ENCODE peak calls at places on chromosomes 5 and 9, in six cellular contexts. W is HepG2, Q is A549, O is K562, X is SK-N-SH, P is H1. F is an unnamed sample.

GRCh38 chr5:142095651-142096330 is 12.8 kb upstream of the NDFIP1 start:
- DNase-seq in W (no peak), Q (no peak), O (no peak), X (no peak), P (no peak), F (peak; percentile 8)

GRCh38 chr9:88991066-88992030 is at the start of gene S1PR3:
- DNase-seq in W (no peak), Q (peak; percentile 68), O (peak; percentile 66), X (peak; percentile 94), P (peak; percentile 81), F (no peak)

GRCh38 chr9:81687521-81688261 is 1.7 kb downstream of the TLE1 start:
- DNase-seq in W (peak; percentile 40), Q (peak; percentile 24), O (no peak), X (peak; percentile 68), P (peak; percentile 85), F (no peak)

GRCh38 chr5:57503433-57503832 is 20.8 kb upstream of the ACTBL2 start:
- DNase-seq in W (no peak), Q (no peak), O (no peak), X (no peak), P (no peak), F (no peak)

GRCh38 chr5:164203581-164204225 is 698.3 kb downstream of the MAT2B start:
- DNase-seq in W (no peak), Q (no peak), O (no peak), X (no peak), P (no peak), F (no peak)

GRCh38 chr9:78439192-78439865 is 142.4 kb downstream of the PSAT1 start:
- DNase-seq in W (peak; percentile 66), Q (peak; percentile 69), O (peak; percentile 68), X (peak; percentile 87), P (peak; percentile 90), F (peak; percentile 7)

GRCh38 chr5:35890021-35890740 is 33.5 kb downstream of the IL7R start:
- DNase-seq in W (no peak), Q (no peak), O (no peak), X (no peak), P (no peak), F (no peak)

GRCh38 chr9:90909225-90909624 is 107.6 kb downstream of the SYK start:
- DNase-seq in W (no peak), Q (no peak), O (no peak), X (no peak), P (no peak), F (no peak)

GRCh38 chr9:10252174-10252573 is 360.6 kb downstream of the PTPRD start:
- DNase-seq in W (no peak), Q (no peak), O (no peak), X (no peak), P (no peak), F (no peak)

GRCh38 chr5:89534331-89534730 is 651.3 kb upstream of the MEF2C start:
- DNase-seq in W (no peak), Q (no peak), O (no peak), X (no peak), P (no peak), F (no peak)

GRCh38 chr5:122192477-122192876 is 63.1 kb downstream of the ZNF474 start:
- DNase-seq in W (no peak), Q (no peak), O (no peak), X (no peak), P (no peak), F (no peak)

GRCh38 chr5:122190156-122190555 is 60.8 kb downstream of the ZNF474 start:
- DNase-seq in W (no peak), Q (no peak), O (no peak), X (no peak), P (no peak), F (no peak)

GRCh38 chr5:122195784-122196394 is 66.5 kb downstream of the ZNF474 start:
- DNase-seq in W (peak; percentile 11), Q (peak; percentile 19), O (peak; percentile 21), X (peak; percentile 35), P (peak; percentile 51), F (no peak)

GRCh38 chr5:122187426-122187825 is 58.1 kb downstream of the ZNF474 start:
- DNase-seq in W (no peak), Q (no peak), O (no peak), X (peak; percentile 31), P (no peak), F (no peak)

GRCh38 chr5:122192883-122193496 is 63.6 kb downstream of the ZNF474 start:
- DNase-seq in W (peak; percentile 44), Q (peak; percentile 34), O (peak; percentile 44), X (peak; percentile 22), P (no peak), F (peak; percentile 11)
- TF ChIP-seq CHD2 in W (no peak), Q (no peak), O (no peak), X (no peak), P (no peak), F (no peak)

GRCh38 chr5:68315679-68316271 is 100.2 kb downstream of the PIK3R1 start:
- DNase-seq in W (no peak), Q (no peak), O (no peak), X (no peak), P (no peak), F (peak; percentile 55)

GRCh38 chr5:68316469-68316868 is 100.9 kb downstream of the PIK3R1 start:
- DNase-seq in W (no peak), Q (no peak), O (peak; percentile 68), X (no peak), P (no peak), F (no peak)

GRCh38 chr5:68317641-68318040 is 102.1 kb downstream of the PIK3R1 start:
- DNase-seq in W (no peak), Q (no peak), O (no peak), X (no peak), P (no peak), F (no peak)

GRCh38 chr5:68313336-68313735 is 97.8 kb downstream of the PIK3R1 start:
- DNase-seq in W (no peak), Q (no peak), O (no peak), X (no peak), P (no peak), F (no peak)

GRCh38 chr5:68314465-68314864 is 98.9 kb downstream of the PIK3R1 start:
- DNase-seq in W (no peak), Q (no peak), O (no peak), X (no peak), P (no peak), F (no peak)
- TF ChIP-seq CHD2 in W (no peak), Q (no peak), O (no peak), X (no peak), P (no peak), F (no peak)

GRCh38 chr5:151202381-151203139 is 21.3 kb downstream of the CCDC69 start:
- DNase-seq in W (no peak), Q (no peak), O (no peak), X (no peak), P (no peak), F (no peak)
- TF ChIP-seq CHD2 in W (no peak), Q (no peak), O (no peak), X (no peak), P (no peak), F (no peak)

GRCh38 chr5:181241393-181241975 is 2.2 kb downstream of the RACK1 start:
- DNase-seq in W (peak; percentile 90), Q (no peak), O (no peak), X (peak; percentile 29), P (no peak), F (no peak)

GRCh38 chr5:181242031-181242451 is 1.7 kb downstream of the RACK1 start:
- DNase-seq in W (no peak), Q (no peak), O (no peak), X (no peak), P (no peak), F (no peak)

GRCh38 chr5:181243521-181244307 is at the start of gene RACK1:
- DNase-seq in W (peak; percentile 87), Q (peak; percentile 83), O (peak; percentile 65), X (peak; percentile 84), P (peak; percentile 91), F (peak; percentile 89)

GRCh38 chr5:181245427-181246275 is 1.9 kb upstream of the RACK1 start:
- DNase-seq in W (no peak), Q (no peak), O (no peak), X (peak; percentile 33), P (peak; percentile 71), F (no peak)

DNA sequence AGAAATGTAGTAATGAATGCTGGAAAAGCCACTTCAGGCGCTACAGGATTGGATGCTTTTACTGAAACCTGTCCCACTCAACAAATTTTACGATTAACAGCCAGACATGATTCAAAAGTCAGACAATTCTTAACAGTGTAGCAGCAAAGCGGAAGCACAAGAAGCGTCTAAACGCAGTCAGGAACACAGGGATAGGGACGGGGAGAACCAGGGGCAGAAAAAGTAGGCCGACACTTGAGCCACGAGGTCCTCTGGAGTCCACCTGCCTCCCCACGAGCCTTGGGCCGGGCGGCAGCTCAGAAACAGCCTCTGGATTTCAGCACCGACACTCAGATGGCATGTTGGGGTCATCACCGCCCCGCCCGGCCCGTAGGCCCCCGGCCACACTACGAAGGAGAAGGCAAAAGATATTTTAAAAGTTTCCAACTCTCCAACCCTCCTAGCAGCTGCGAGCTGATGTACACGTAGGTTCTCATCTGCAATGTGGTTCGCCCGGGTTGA is 636 bp downstream of the RACK1 start:
- DNase-seq in W (no peak), Q (no peak), O (no peak), X (no peak), P (no peak), F (no peak)
- TF ChIP-seq CHD2 in W (no peak), Q (no peak), O (no peak), X (no peak), P (no peak), F (no peak)

DNA sequence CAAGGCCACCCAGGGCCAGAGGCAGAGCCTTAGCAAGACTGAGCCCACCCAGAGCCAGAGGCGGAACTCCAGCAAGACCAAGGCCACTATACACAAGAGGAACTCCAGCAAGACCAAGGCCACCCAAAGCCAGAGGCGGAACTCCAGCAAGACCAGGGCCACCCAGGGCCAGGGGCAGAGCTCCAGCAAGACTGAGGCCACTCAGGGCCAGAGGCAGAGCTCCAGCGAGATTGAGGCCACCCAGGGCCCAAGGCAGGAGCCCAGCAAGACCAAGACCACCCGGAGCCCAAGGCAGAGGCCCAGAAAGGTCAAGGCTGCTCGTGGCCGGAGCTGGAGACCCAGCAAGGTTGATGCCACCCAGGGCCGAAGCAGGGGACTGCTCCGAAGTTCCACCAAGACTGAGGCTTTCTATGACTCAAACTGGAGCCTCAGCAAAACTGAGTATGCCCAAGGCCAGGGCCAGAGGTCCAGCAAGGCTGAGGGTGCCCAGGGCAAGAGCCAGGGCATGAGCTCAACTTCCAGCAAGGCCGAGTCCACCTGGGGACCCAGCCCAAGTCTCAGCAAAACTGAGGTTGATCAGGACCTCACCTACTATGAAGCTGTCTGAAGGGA is 4.2 kb downstream of the TOR2A start:
- DNase-seq in W (no peak), Q (no peak), O (no peak), X (no peak), P (no peak), F (no peak)
- TF ChIP-seq CHD2 in W (no peak), Q (no peak), O (no peak), X (no peak), P (no peak), F (no peak)

F was measured in GM12878.